ENCODE peak calls at places on chromosomes 7 and 10, in four cellular contexts. M is kidney epithelial cell, Y is thoracic aorta, R is heart right ventricle. Z is an unnamed sample.

GRCh38 chr7:4815121-4815520 is 39.7 kb downstream of the AP5Z1 start:
- DNase-seq in Y (no peak), R (no peak), M (no peak), Z (no peak)

GRCh38 chr10:90378524-90379076 is 479.2 kb downstream of the HTR7 start:
- DNase-seq in R (no peak), Y (no peak), M (no peak), Z (no peak)

GRCh38 chr7:6071406-6071805 is 40.2 kb downstream of the ANKRD61 start:
- DNase-seq in M (no peak), R (no peak), Y (no peak), Z (no peak)

GRCh38 chr7:43117025-43117424 is 4.6 kb downstream of the HECW1 start:
- DNase-seq in Y (no peak), M (no peak), R (no peak), Z (no peak)

GRCh38 chr10:48983648-48984359 is 44.2 kb upstream of the LRRC18 start:
- DNase-seq in M (no peak), R (no peak), Y (no peak), Z (no peak)

GRCh38 chr10:28367865-28368541 is 65.1 kb upstream of the MPP7 start:
- DNase-seq in M (no peak), R (no peak), Y (no peak), Z (no peak)

GRCh38 chr7:4790078-4790465 is 14.6 kb downstream of the AP5Z1 start:
- DNase-seq in M (no peak), R (no peak), Y (no peak), Z (peak; percentile 53)

GRCh38 chr7:105675873-105676484 is 94.7 kb upstream of the EFCAB10 start:
- DNase-seq in M (no peak), Y (no peak), R (peak; percentile 49), Z (peak; percentile 61)

GRCh38 chr10:88465765-88466164 is 117.4 kb downstream of the RNLS start:
- DNase-seq in M (no peak), Y (no peak), R (no peak), Z (no peak)

GRCh38 chr10:78602201-78602917 is 466.4 kb upstream of the ZMIZ1 start:
- DNase-seq in Y (no peak), R (no peak), M (no peak), Z (no peak)

GRCh38 chr10:103765168-103765567 is 90.2 kb downstream of the SH3PXD2A start:
- DNase-seq in M (no peak), R (no peak), Y (no peak), Z (no peak)

GRCh38 chr7:51593638-51594037 is 277.0 kb upstream of the COBL start:
- DNase-seq in R (no peak), M (no peak), Y (no peak), Z (no peak)

GRCh38 chr7:155787171-155787851 is 25.0 kb downstream of the SHH start:
- DNase-seq in M (no peak), R (no peak), Y (no peak), Z (no peak)

GRCh38 chr10:23384364-23384763 is 39.8 kb upstream of the C10orf67 start:
- DNase-seq in Y (no peak), R (no peak), M (no peak), Z (no peak)

GRCh38 chr10:97686301-97686961 is 610 bp downstream of the AVPI1 start:
- DNase-seq in M (no peak), R (no peak), Y (no peak), Z (no peak)

GRCh38 chr10:97682042-97682441 is 5.0 kb downstream of the AVPI1 start:
- DNase-seq in R (no peak), M (no peak), Y (no peak), Z (no peak)

GRCh38 chr10:97684866-97685394 is 2.1 kb downstream of the AVPI1 start:
- DNase-seq in R (no peak), Y (no peak), M (no peak), Z (no peak)

GRCh38 chr10:97685395-97685958 is 1.6 kb downstream of the AVPI1 start:
- DNase-seq in R (no peak), M (no peak), Y (no peak), Z (no peak)

DNA sequence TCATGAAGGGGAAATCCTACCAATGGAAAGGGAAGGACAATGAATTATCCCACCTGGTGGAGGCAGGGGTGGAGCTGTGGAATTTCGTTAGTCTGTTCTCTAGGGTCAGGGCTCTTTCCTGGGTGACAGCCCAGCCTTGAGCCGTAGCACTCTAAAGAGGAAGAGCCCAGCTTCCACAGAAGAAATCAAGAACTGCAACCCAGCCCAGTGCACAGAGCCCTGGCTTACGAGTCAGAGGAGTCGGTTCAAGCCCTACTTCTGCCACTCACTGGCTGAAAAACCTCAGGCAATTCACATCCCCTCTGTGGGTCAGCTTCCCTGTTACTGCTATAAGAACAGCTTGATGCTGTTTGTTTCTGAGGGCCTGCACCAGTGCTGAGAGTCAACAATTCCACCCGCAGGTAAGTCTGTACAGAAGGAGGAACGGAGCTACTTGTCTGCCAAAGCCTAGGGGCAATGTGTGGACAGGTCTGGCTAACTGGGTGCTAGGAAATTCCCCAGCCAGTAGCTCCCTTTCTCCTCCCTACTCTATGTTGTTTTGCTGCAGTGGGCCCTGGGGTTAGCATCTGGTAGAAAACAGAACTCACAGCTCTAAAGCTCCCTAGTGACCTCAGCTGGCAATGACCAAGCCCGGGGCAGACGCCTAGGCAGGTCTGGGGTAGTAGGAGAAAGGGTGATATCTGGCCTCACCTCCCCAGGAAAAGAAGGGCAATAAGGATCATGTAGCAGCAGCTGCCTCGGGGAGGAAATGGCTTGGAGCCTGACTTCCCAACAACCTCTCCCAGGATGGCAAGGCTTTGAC is 3.3 kb downstream of the AVPI1 start:
- DNase-seq in Y (no peak), R (no peak), M (no peak), Z (no peak)
- H3K4me3 ChIP-seq in Y (peak overlapping the region; percentile 82), R (no peak overlapping the region), M (no peak overlapping the region), Z (peak overlapping the region; percentile 19)

DNA sequence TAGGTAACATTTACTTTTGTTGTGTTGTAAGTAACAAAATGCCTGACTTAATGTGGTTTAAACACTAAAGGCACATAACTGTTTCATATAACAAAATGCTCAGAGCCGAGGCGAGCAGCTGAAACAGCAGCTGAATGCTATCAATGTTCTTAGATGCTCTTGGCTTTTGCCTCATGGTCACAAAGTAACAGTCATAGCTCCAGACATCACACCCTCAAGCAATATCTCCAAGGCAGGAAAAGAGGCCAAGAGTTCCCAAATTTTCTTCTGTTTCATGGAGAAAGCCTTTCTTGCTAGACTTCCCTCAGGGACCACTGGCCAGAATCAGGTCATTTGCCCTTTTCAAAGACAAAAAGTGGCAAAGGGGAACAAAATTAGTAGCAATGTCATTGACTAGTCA is 43.5 kb upstream of the PFKP start:
- DNase-seq in M (no peak), Y (no peak), R (no peak), Z (no peak)
- H3K27me3 ChIP-seq in M (no peaks in the 10 kb centered on the region), Y (no peaks in the 10 kb centered on the region), R (peaks cover 25% of the 10 kb centered on the region), Z (no peaks in the 10 kb centered on the region)

DNA sequence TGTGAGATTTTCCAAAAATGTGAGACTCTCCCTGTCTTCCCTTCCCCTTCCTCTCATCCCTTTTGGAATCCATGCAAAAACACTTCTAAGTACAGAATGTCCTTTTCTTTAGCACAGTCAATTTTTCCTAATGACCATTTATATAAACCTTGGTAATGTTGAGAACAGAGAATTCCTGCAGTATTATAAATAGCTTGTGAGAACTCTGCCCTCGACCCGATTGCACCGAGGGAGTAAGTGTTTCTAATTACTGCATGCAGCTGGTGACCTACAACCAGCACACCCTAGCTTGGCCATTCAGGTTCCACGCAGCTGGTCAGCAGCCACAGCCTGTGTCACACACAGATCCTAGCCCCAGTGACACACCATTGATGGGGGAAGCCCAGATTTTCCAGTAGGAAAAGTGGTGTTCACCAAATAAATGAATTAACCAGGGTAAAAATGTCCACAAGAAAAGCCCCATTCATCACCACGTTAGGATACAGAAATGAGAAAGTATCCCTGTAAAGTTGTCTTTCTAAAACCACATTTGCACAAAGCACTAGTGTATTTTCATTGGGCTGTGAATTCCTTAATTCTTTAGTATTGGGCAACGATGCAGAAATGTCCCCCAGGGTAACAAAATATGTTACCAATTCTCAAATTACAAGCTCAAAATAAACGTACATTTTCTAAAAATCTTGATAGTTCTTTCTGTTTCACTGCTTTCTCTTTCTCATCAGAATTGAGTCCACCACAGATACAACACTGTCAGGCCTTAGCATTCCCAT is 499.0 kb upstream of the KLF6 start:
- DNase-seq in R (peak; percentile 80), Y (peak; percentile 46), M (no peak), Z (peak; percentile 65)
- H3K4me3 ChIP-seq in R (no peak overlapping the region), Y (no peak overlapping the region), M (no peak overlapping the region), Z (no peak overlapping the region)

GRCh38 chr10:112184379-112184778 is 814 bp upstream of the GPAM start:
- DNase-seq in R (no peak), M (no peak), Y (no peak), Z (no peak)
- H3K27me3 ChIP-seq in R (no peaks in the 10 kb centered on the region), M (no peaks in the 10 kb centered on the region), Y (no peaks in the 10 kb centered on the region), Z (no peaks in the 10 kb centered on the region)

GRCh38 chr10:101354584-101355070 is 662 bp downstream of the BTRC start:
- DNase-seq in Y (peak; percentile 10), R (no peak), M (no peak), Z (no peak)

GRCh38 chr10:101357958-101358357 is 4.0 kb downstream of the BTRC start:
- DNase-seq in Y (no peak), M (no peak), R (no peak), Z (no peak)

GRCh38 chr10:101356132-101356531 is 2.2 kb downstream of the BTRC start:
- DNase-seq in M (no peak), Y (no peak), R (no peak), Z (no peak)

GRCh38 chr10:101353692-101354583 is at the start of gene BTRC:
- DNase-seq in Y (peak; percentile 89), M (peak; percentile 99), R (peak; percentile 98), Z (peak; percentile 98)

DNA sequence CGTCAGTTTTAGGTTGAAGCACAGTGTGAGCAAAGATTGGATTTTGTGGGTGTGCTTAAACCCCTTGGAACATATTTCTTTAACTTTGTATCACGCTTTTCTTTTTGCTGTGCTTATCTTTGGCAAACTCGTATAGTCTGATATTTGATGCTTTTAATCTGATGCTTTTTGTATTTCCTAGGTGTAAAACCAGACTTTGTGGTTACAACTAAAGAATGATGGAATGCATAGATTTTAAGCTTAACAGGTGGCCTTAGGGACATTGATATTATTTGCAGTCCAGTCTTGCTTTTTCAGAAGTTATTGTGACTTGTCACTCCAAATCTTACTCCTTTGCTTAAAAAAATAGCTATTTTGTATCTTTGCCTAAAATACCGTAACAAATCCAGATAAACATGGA is 1.3 kb downstream of the BTRC start:
- DNase-seq in R (no peak), Y (no peak), M (no peak), Z (no peak)
- H3K4me3 ChIP-seq in R (peak overlapping the region; percentile 97), Y (peak overlapping the region; percentile 90), M (no peak overlapping the region), Z (peak overlapping the region; percentile 75)

DNA sequence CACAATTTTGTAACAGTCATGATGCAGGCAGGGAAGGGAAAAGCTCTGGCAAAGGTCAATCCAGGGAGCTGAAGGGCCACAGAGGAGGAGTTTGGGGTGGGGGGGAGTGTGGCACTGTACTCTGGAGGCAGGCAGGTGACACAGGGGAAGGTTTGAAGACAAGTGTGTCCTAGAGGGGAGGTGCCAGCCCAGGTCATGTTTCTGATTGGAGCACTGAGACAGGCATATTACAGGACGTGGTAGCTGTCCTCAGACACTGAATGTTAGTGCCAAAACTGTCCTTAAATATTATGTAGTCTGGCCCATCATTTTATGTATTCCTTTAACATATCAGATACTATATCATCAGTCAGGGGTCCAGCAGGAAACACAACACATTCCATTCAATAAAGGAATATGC is 75.6 kb upstream of the LRRC4 start:
- DNase-seq in R (no peak), M (no peak), Y (no peak), Z (no peak)
- H3K27me3 ChIP-seq in R (peaks cover 34% of the 10 kb centered on the region), M (peaks cover 28% of the 10 kb centered on the region), Y (no peaks in the 10 kb centered on the region), Z (no peaks in the 10 kb centered on the region)